ENCODE peak calls at places on chromosomes 3 and 15, in ten cellular contexts. C is endodermal cell; K is naive thymus-derived CD4-positive, alpha-beta T cell; T is kidney; I is Panc1; H is iPS DF 6.9; S is colonic mucosa; N is CD8-positive, alpha-beta T cell; Q is transverse colon; P is neuronal stem cell. W is an unnamed sample.
A peak's percentile ranks its signal among the peaks of the same experiment; 100 is the strongest.

GRCh38 chr3:128584412-128585020 is 66.1 kb downstream of the RPN1 start:
- DNase-seq in N (no peak), H (no peak), P (peak; percentile 48), C (peak; percentile 95), T (peak; percentile 94), I (no peak), S (peak; percentile 72), K (peak; percentile 17), Q (peak; percentile 61), W (peak; percentile 93)

GRCh38 chr3:42148086-42148842 is 57.1 kb downstream of the TRAK1 start:
- DNase-seq in I (no peak), T (no peak), H (no peak), Q (no peak), S (no peak), P (no peak), N (no peak), C (no peak), K (no peak), W (no peak)

GRCh38 chr15:50256188-50257041 is 9.1 kb downstream of the HDC start:
- DNase-seq in T (no peak), I (no peak), Q (no peak), S (no peak), K (no peak), P (no peak), H (no peak), N (no peak), C (no peak), W (peak; percentile 51)

GRCh38 chr3:30112904-30113484 is 493.4 kb upstream of the TGFBR2 start:
- DNase-seq in I (peak; percentile 10), T (no peak), K (peak; percentile 57), C (no peak), S (no peak), Q (no peak), N (no peak), P (peak; percentile 5), H (no peak), W (peak; percentile 70)

GRCh38 chr15:65264877-65265430 is 21.7 kb downstream of the PARP16 start:
- DNase-seq in C (no peak), I (no peak), N (no peak), Q (no peak), P (no peak), H (no peak), T (no peak), K (no peak), S (no peak), W (no peak)

GRCh38 chr15:71515375-71516186 is 294.8 kb upstream of the NR2E3 start:
- DNase-seq in P (no peak), K (no peak), H (no peak), I (no peak), T (no peak), S (no peak), N (no peak), C (no peak), Q (peak; percentile 11), W (no peak)

GRCh38 chr3:123066896-123067688 is at the start of gene PDIA5:
- DNase-seq in K (peak; percentile 19), S (peak; percentile 93), P (peak; percentile 84), Q (peak; percentile 92), H (peak; percentile 61), N (no peak), C (peak; percentile 98), T (peak; percentile 96), I (peak; percentile 46), W (peak; percentile 96)

GRCh38 chr15:57079907-57080750 is 161.7 kb downstream of the TCF12 start:
- DNase-seq in C (no peak), H (no peak), T (no peak), Q (no peak), S (no peak), I (no peak), P (no peak), N (no peak), K (no peak), W (no peak)

GRCh38 chr3:177973241-177973840 is 562.9 kb upstream of the KCNMB2 start:
- DNase-seq in H (no peak), T (no peak), S (no peak), Q (no peak), P (no peak), I (no peak), K (no peak), N (no peak), C (no peak), W (peak; percentile 62)

GRCh38 chr15:67184208-67184925 is 70.1 kb downstream of the AAGAB start:
- DNase-seq in P (no peak), K (no peak), H (no peak), I (no peak), N (no peak), C (no peak), Q (no peak), T (no peak), S (no peak), W (no peak)
- H3K36me3 ChIP-seq in P (peaks cover 95% of the 10 kb centered on the region), K (no peaks in the 10 kb centered on the region), H (peaks cover 6% of the 10 kb centered on the region), I (peaks cover 47% of the 10 kb centered on the region), N (peaks cover 5% of the 10 kb centered on the region), C (peaks cover 59% of the 10 kb centered on the region), Q (no peaks in the 10 kb centered on the region), T (peaks cover 17% of the 10 kb centered on the region), S (peaks cover 8% of the 10 kb centered on the region), W (peaks cover 20% of the 10 kb centered on the region)

DNA sequence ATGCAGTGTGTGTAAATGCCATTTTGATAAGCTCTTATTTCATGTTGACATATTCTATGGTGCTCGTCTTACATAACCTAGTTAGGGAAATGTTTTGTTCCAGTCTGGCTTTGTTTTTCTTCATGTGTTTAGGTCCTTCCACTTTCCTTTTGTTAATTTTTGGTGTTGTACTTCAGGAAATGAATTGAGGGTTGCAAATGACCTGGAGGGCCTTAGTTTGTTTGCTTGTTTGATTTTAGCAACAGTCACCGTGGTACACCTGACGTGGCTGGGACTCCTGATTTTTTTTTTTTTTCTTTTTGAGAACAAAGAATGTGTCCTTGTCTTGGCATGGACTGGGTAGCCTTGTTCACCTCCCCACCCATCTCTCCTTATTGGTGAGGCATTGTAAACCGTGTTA is 114.8 kb downstream of the IGF1R start:
- DNase-seq in P (no peak), Q (no peak), I (no peak), K (no peak), H (no peak), C (no peak), S (no peak), T (no peak), N (no peak), W (no peak)
- H3K4me1 ChIP-seq in P (peaks cover 10% of the 10 kb centered on the region), Q (peaks cover 4% of the 10 kb centered on the region), I (peaks cover 18% of the 10 kb centered on the region), K (no peaks in the 10 kb centered on the region), H (peaks cover 9% of the 10 kb centered on the region), C (no peaks in the 10 kb centered on the region), S (no peaks in the 10 kb centered on the region), T (peaks cover 9% of the 10 kb centered on the region), N (no peaks in the 10 kb centered on the region), W (peaks cover 11% of the 10 kb centered on the region)

GRCh38 chr15:43408789-43409188 is 37.9 kb downstream of the TUBGCP4 start:
- DNase-seq in T (no peak), I (no peak), C (no peak), Q (no peak), H (no peak), K (no peak), N (no peak), S (no peak), P (no peak), W (no peak)

GRCh38 chr15:43403616-43404015 is 32.7 kb downstream of the TUBGCP4 start:
- DNase-seq in S (no peak), Q (no peak), I (no peak), N (no peak), H (no peak), C (no peak), K (no peak), T (no peak), P (no peak), W (no peak)

GRCh38 chr15:43404130-43404529 is 33.2 kb downstream of the TUBGCP4 start:
- DNase-seq in H (no peak), N (no peak), K (no peak), P (no peak), T (no peak), C (no peak), I (no peak), S (no peak), Q (no peak), W (no peak)

GRCh38 chr15:43406808-43407207 is 35.9 kb downstream of the TUBGCP4 start:
- DNase-seq in C (no peak), S (no peak), P (no peak), H (no peak), T (no peak), Q (no peak), I (no peak), K (no peak), N (no peak), W (no peak)

GRCh38 chr15:43406192-43406591 is 35.3 kb downstream of the TUBGCP4 start:
- DNase-seq in T (no peak), K (no peak), C (no peak), H (no peak), P (no peak), I (no peak), S (no peak), Q (no peak), N (no peak), W (peak; percentile 17)
- H3K36me3 ChIP-seq in T (peaks cover 42% of the 10 kb centered on the region), K (peaks cover 19% of the 10 kb centered on the region), C (peaks cover 97% of the 10 kb centered on the region), H (peaks cover 33% of the 10 kb centered on the region), P (peaks cover 100% of the 10 kb centered on the region), I (peaks cover 50% of the 10 kb centered on the region), S (peaks cover 15% of the 10 kb centered on the region), Q (no peaks in the 10 kb centered on the region), N (peaks cover 54% of the 10 kb centered on the region), W (peaks cover 62% of the 10 kb centered on the region)

GRCh38 chr3:156687023-156687422 is 12.6 kb downstream of the TIPARP start:
- DNase-seq in N (no peak), H (no peak), C (no peak), I (no peak), S (no peak), K (peak; percentile 28), Q (no peak), P (no peak), T (no peak), W (peak; percentile 44)

GRCh38 chr3:156691920-156692319 is 17.5 kb downstream of the TIPARP start:
- DNase-seq in N (no peak), H (no peak), K (no peak), Q (no peak), P (no peak), T (no peak), I (no peak), S (no peak), C (no peak), W (peak; percentile 82)

GRCh38 chr3:156685752-156686151 is 11.4 kb downstream of the TIPARP start:
- DNase-seq in C (peak; percentile 45), N (no peak), T (no peak), K (no peak), S (no peak), Q (no peak), H (no peak), P (no peak), I (no peak), W (no peak)

GRCh38 chr3:156689589-156689988 is 15.2 kb downstream of the TIPARP start:
- DNase-seq in S (no peak), T (no peak), N (no peak), H (no peak), C (no peak), P (no peak), Q (no peak), K (no peak), I (no peak), W (no peak)

DNA sequence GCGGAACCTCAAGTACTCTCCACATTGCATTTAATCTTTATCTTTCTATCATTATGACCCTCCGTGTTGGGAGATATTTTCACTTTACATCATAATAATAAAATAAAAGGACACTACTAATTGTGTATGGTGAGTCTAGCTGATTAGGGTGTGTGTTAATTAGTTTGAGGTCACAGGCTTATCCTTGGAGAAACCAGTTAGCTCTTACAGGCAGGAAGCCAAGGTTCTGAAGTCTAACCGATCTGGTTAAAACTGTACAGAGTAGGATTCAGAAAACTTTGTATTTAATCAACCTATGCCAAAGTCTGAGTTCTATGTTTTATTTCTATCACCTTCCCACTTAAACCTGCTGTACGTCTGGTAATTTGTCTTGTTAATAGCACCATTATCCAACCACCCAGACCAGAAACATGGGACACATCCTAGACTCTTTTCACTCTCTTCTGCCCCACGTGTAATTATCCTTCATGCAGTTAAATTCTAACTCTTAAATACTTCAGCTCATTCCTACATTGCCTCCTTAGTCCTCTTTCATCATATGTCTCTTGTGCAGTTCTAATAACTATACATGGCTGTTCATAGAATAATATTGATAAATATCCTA is 14.6 kb downstream of the TIPARP start:
- DNase-seq in H (no peak), C (no peak), I (no peak), N (no peak), P (no peak), Q (no peak), K (no peak), T (no peak), S (no peak), W (no peak)
- H3K4me1 ChIP-seq in H (no peaks in the 10 kb centered on the region), C (peaks cover 33% of the 10 kb centered on the region), I (peaks cover 55% of the 10 kb centered on the region), N (peaks cover 18% of the 10 kb centered on the region), P (peaks cover 3% of the 10 kb centered on the region), Q (peaks cover 43% of the 10 kb centered on the region), K (peaks cover 39% of the 10 kb centered on the region), T (peaks cover 8% of the 10 kb centered on the region), S (peaks cover 8% of the 10 kb centered on the region), W (peaks cover 98% of the 10 kb centered on the region)

W was measured in GM23248.